ENCODE peak calls at places on chromosomes 12 and 14, in six cellular contexts. R is thyroid gland, Q is A549, E is stomach, N is IMR-90, W is prostate gland. I is an unnamed sample.

GRCh38 chr12:84497819-84498218 is 414.8 kb downstream of the SLC6A15 start:
- DNase-seq in Q (peak), E (no peak), W (no peak), R (peak), N (no peak), I (no peak)

GRCh38 chr12:85835417-85835809 is 796 bp downstream of the RASSF9 start:
- DNase-seq in Q (no peak), W (no peak), R (no peak), E (no peak), N (peak), I (no peak)

GRCh38 chr12:129564768-129565167 is 339.1 kb downstream of the TMEM132D start:
- DNase-seq in W (no peak), N (no peak), E (no peak), R (no peak), Q (no peak), I (no peak)

GRCh38 chr12:25653487-25654175 is 100.5 kb upstream of the LMNTD1 start:
- DNase-seq in Q (no peak), E (no peak), N (no peak), R (peak), W (peak), I (no peak)

GRCh38 chr12:123788541-123788940 is 26.4 kb downstream of the DNAH10 start:
- DNase-seq in W (no peak), Q (no peak), E (no peak), R (no peak), N (no peak), I (no peak)

GRCh38 chr12:18275974-18276373 is 14.7 kb downstream of the PIK3C2G start:
- DNase-seq in N (peak), R (no peak), W (no peak), Q (peak), E (no peak), I (no peak)

GRCh38 chr14:65210118-65210826 is 108.0 kb upstream of the MAX start:
- DNase-seq in Q (no peak), E (no peak), N (peak), R (no peak), W (no peak), I (no peak)

GRCh38 chr14:60304509-60304908 is 55.5 kb downstream of the PPM1A start:
- DNase-seq in Q (no peak), R (no peak), N (no peak), E (no peak), W (no peak), I (no peak)

GRCh38 chr12:16329594-16329993 is 17.9 kb upstream of the MGST1 start:
- DNase-seq in W (no peak), Q (no peak), N (no peak), R (no peak), E (no peak), I (no peak)

GRCh38 chr12:130644566-130644965 is 71.5 kb downstream of the RIMBP2 start:
- DNase-seq in E (no peak), W (no peak), R (no peak), Q (no peak), N (no peak), I (no peak)

GRCh38 chr12:32437095-32437515 is 37.7 kb downstream of the FGD4 start:
- DNase-seq in N (peak), Q (peak), W (no peak), E (no peak), R (no peak), I (no peak)

GRCh38 chr14:105517096-105517495 is 9.3 kb upstream of the TMEM121 start:
- DNase-seq in N (no peak), E (no peak), Q (no peak), R (no peak), W (no peak), I (no peak)

GRCh38 chr14:72503696-72504368 is 390.1 kb downstream of the DPF3 start:
- DNase-seq in Q (no peak), R (no peak), N (peak), E (no peak), W (no peak), I (no peak)

GRCh38 chr12:111505601-111506036 is 93.5 kb downstream of the ATXN2 start:
- DNase-seq in E (no peak), R (no peak), N (no peak), Q (peak), W (no peak), I (no peak)

GRCh38 chr14:93936245-93936644 is 9.1 kb downstream of the FAM181A start:
- DNase-seq in Q (peak), W (no peak), N (no peak), R (no peak), E (no peak), I (no peak)

GRCh38 chr12:105561981-105562726 is 231.7 kb downstream of the C12orf75 start:
- DNase-seq in R (no peak), N (peak), E (peak), Q (peak), W (peak), I (no peak)

GRCh38 chr14:30211326-30211725 is 283.7 kb upstream of the PRKD1 start:
- DNase-seq in E (no peak), N (peak), Q (no peak), W (no peak), R (no peak), I (no peak)

GRCh38 chr14:89252887-89253532 is 164.0 kb downstream of the FOXN3 start:
- DNase-seq in R (peak), Q (peak), N (peak), W (peak), E (no peak), I (no peak)

GRCh38 chr12:29428630-29429029 is 47.7 kb upstream of the ERGIC2 start:
- DNase-seq in Q (peak), N (peak), E (no peak), W (no peak), R (no peak), I (no peak)

GRCh38 chr12:31832740-31833540 is 104.1 kb upstream of the AMN1 start:
- DNase-seq in N (no peak), Q (no peak), W (no peak), R (no peak), E (no peak), I (no peak)

GRCh38 chr14:50667491-50668007 is 557 bp downstream of the SAV1 start:
- DNase-seq in N (no peak), E (peak), Q (no peak), R (peak), W (peak), I (peak)
- H3K4me3 ChIP-seq in N (peak), E (peak), Q (peak), R (peak), W (peak), I (peak)

GRCh38 chr14:99747582-99748330 is 45.5 kb upstream of the EML1 start:
- DNase-seq in W (no peak), E (no peak), N (no peak), Q (no peak), R (no peak), I (no peak)

GRCh38 chr14:99750746-99751450 is 42.3 kb upstream of the EML1 start:
- DNase-seq in W (no peak), E (no peak), Q (no peak), N (no peak), R (no peak), I (no peak)

GRCh38 chr14:99748529-99748928 is 44.7 kb upstream of the EML1 start:
- DNase-seq in W (no peak), N (no peak), R (no peak), Q (no peak), E (no peak), I (no peak)

GRCh38 chr14:99749763-99750715 is 43.2 kb upstream of the EML1 start:
- DNase-seq in W (no peak), R (no peak), E (no peak), N (no peak), Q (no peak), I (peak)

DNA sequence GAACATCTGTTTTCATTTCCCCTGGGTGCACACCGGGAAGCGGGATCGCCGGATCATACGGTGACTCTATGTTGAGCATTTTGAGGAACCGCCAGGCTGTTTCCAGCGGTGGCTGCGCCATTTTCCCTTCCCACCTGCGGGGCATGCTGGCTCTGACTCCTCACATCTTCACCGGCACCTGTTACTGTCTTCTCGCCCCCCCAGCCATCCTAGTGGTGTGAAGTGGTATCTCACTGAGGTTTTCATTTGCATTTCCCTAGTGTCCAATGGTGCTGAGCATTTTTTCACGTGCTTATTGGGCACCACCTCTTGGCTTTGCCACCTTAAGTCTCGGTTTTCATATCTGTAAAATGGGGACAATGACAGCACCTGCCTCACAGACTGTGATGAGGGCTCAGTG is 44.1 kb upstream of the EML1 start:
- DNase-seq in Q (peak), W (no peak), N (no peak), R (no peak), E (no peak), I (no peak)
- TF ChIP-seq CTCF in Q (no peak), W (no peak), N (peak), R (no peak), E (no peak), I (peak)

GRCh38 chr12:30820406-30820946 is 65.7 kb upstream of the CAPRIN2 start:
- DNase-seq in N (no peak), Q (no peak), W (no peak), E (no peak), R (no peak), I (no peak)

GRCh38 chr12:30823140-30823669 is 68.5 kb upstream of the CAPRIN2 start:
- DNase-seq in E (peak), Q (peak), R (peak), W (no peak), N (no peak), I (peak)

GRCh38 chr12:30824311-30824710 is 69.6 kb upstream of the CAPRIN2 start:
- DNase-seq in R (no peak), N (no peak), E (no peak), Q (no peak), W (no peak), I (no peak)

GRCh38 chr12:30823764-30824163 is 69.0 kb upstream of the CAPRIN2 start:
- DNase-seq in R (no peak), E (no peak), Q (no peak), N (no peak), W (no peak), I (no peak)

DNA sequence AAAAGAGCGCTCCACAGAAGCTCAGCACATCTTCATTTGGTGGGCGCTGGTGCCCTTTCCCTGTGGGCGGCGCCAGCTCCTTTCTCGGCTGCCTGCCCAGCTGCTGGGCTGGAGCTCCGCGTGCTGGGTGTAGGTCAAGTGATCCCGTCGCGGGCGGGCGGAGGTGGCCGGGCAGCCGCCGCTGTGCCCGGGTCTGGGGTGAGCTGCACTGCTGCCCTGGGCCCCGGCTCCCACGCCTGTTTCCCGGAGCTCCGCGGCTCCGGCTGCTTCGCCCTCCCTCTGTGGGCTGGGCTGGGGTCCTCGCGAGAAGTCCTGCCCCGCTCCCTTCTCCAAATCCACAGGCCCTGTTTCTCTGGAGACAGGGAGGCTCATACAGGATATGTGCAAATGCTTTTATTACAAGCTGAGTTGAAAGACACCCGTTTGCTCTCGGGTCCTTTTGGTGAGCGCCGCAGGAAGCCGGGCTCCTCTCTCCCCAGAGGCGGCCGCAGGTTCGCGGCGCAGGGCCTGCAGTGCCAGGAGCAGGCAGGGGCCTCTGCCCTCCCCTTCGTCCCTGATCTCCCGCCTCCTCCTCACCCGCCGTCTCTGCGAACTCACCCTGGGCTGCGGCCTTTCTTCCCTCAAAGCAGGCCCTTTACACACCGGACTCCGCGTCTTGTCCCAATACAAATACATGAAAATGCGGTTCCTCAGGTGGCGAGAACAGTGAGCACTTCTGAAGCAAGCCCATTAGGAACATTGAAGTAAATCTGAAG is 67.8 kb upstream of the CAPRIN2 start:
- DNase-seq in N (peak), W (no peak), R (peak), E (peak), Q (peak), I (peak)
- TF ChIP-seq POLR2A in N (no peak), W (no peak), R (peak), E (no peak), Q (peak), I (no peak)

GRCh38 chr12:64779349-64779974 is 20.3 kb upstream of the GNS start:
- DNase-seq in W (no peak), R (no peak), Q (no peak), E (no peak), N (no peak), I (no peak)
- H3K4me3 ChIP-seq in W (no peak), R (no peak), Q (no peak), E (peak), N (no peak), I (no peak)

DNA sequence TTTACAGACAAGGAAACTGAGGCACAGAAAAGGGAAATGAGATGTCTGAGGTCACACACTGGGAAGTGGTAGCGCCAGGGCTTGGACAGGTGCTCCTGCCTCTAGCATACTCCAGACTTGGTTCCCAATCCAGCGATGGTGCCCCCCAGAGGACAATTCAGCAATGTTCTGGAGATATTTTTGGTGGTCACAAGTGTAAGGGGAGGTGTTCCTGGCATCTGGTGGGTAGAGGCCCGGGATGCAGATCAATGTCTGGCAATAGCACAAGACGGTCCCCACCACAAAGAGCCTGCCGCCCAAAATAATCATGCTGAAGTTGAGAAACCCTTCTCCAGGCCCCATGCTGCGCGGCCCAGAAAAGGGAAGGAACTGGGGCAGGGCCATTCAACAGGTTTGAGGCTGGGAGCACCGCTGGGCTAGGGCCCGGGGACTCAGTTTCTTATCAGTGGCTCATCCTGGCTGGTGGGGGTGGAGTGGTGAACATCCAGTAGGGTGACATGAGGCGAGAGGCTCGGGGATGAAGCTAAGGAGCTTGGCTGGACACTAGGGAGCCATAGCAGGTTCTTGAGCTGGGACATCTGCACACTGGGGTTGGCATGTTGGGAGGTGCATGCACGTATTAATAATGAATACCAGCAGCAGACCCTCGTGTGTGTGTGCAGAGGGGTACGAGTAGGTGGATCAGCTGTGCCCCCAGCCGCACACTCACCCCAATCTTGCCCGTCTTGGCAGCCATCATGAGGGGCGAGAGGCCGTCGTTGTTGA is 35.1 kb downstream of the TRPV4 start:
- DNase-seq in N (no peak), Q (peak), E (no peak), W (no peak), R (no peak), I (peak)
- TF ChIP-seq CTCF in N (peak), Q (peak), E (no peak), W (no peak), R (no peak), I (no peak)

GRCh38 chr12:124863409-124864325 is at the start of gene SCARB1:
- DNase-seq in N (peak), W (peak), R (peak), Q (peak), E (peak), I (peak)
- TF ChIP-seq POLR2A in N (no peak), W (peak), R (peak), Q (peak), E (no peak), I (no peak)

GRCh38 chr12:93438266-93439050 is 3.3 kb downstream of the UBE2N start:
- DNase-seq in W (no peak), E (no peak), R (no peak), Q (no peak), N (no peak), I (no peak)
- H3K4me3 ChIP-seq in W (no peak), E (no peak), R (no peak), Q (no peak), N (no peak), I (no peak)

I was measured in testis.